ENCODE peak calls at places on chromosomes 2 and 18, in seven cellular contexts. One of them, this sample, is unnamed.

GRCh38 chr2:240997141-240997855 is 1.1 kb upstream of the SNED1 start:
- DNase-seq in activated CD8-positive, alpha-beta memory T cell treated with anti-CD3 and anti-CD28 coated beads for 1 hour: no peak
- DNase-seq in Karpas-422: no peak
- DNase-seq in H54: no peak
- DNase-seq in LHCN-M2: peak
- DNase-seq in activated CD4-positive, alpha-beta T cell treated with anti-CD3 and anti-CD28 coated beads, Interleukin-2, amount 50 U/mL, for 48 hours: no peak
- DNase-seq in choroid plexus epithelial cell: peak
- DNase-seq in this sample: peak

GRCh38 chr2:193885419-193885818 is 1690.7 kb upstream of the TMEFF2 start:
- DNase-seq in choroid plexus epithelial cell: peak
- DNase-seq in Karpas-422: no peak
- DNase-seq in H54: no peak
- DNase-seq in activated CD4-positive, alpha-beta T cell treated with anti-CD3 and anti-CD28 coated beads, Interleukin-2, amount 50 U/mL, for 48 hours: no peak
- DNase-seq in LHCN-M2: no peak
- DNase-seq in activated CD8-positive, alpha-beta memory T cell treated with anti-CD3 and anti-CD28 coated beads for 1 hour: no peak
- DNase-seq in this sample: no peak

GRCh38 chr2:109481196-109481555 is 132.6 kb downstream of the SEPTIN10 start:
- DNase-seq in LHCN-M2: peak
- DNase-seq in Karpas-422: no peak
- DNase-seq in activated CD4-positive, alpha-beta T cell treated with anti-CD3 and anti-CD28 coated beads, Interleukin-2, amount 50 U/mL, for 48 hours: no peak
- DNase-seq in choroid plexus epithelial cell: no peak
- DNase-seq in activated CD8-positive, alpha-beta memory T cell treated with anti-CD3 and anti-CD28 coated beads for 1 hour: no peak
- DNase-seq in H54: no peak
- DNase-seq in this sample: peak

GRCh38 chr2:219386532-219387280 is 1.0 kb downstream of the DNPEP start:
- DNase-seq in choroid plexus epithelial cell: peak
- DNase-seq in H54: no peak
- DNase-seq in LHCN-M2: no peak
- DNase-seq in Karpas-422: peak
- DNase-seq in activated CD8-positive, alpha-beta memory T cell treated with anti-CD3 and anti-CD28 coated beads for 1 hour: no peak
- DNase-seq in activated CD4-positive, alpha-beta T cell treated with anti-CD3 and anti-CD28 coated beads, Interleukin-2, amount 50 U/mL, for 48 hours: peak
- DNase-seq in this sample: peak

GRCh38 chr2:158491072-158491471 is 34.3 kb downstream of the PKP4 start:
- DNase-seq in choroid plexus epithelial cell: no peak
- DNase-seq in activated CD8-positive, alpha-beta memory T cell treated with anti-CD3 and anti-CD28 coated beads for 1 hour: no peak
- DNase-seq in H54: no peak
- DNase-seq in LHCN-M2: no peak
- DNase-seq in activated CD4-positive, alpha-beta T cell treated with anti-CD3 and anti-CD28 coated beads, Interleukin-2, amount 50 U/mL, for 48 hours: no peak
- DNase-seq in Karpas-422: no peak
- DNase-seq in this sample: no peak

GRCh38 chr2:34991508-34992274 is 1363.9 kb upstream of the CRIM1 start:
- DNase-seq in activated CD4-positive, alpha-beta T cell treated with anti-CD3 and anti-CD28 coated beads, Interleukin-2, amount 50 U/mL, for 48 hours: no peak
- DNase-seq in LHCN-M2: no peak
- DNase-seq in choroid plexus epithelial cell: no peak
- DNase-seq in activated CD8-positive, alpha-beta memory T cell treated with anti-CD3 and anti-CD28 coated beads for 1 hour: no peak
- DNase-seq in Karpas-422: no peak
- DNase-seq in H54: no peak
- DNase-seq in this sample: no peak

GRCh38 chr18:29883114-29883513 is 1159.4 kb downstream of the DSC3 start:
- DNase-seq in LHCN-M2: no peak
- DNase-seq in activated CD8-positive, alpha-beta memory T cell treated with anti-CD3 and anti-CD28 coated beads for 1 hour: no peak
- DNase-seq in activated CD4-positive, alpha-beta T cell treated with anti-CD3 and anti-CD28 coated beads, Interleukin-2, amount 50 U/mL, for 48 hours: no peak
- DNase-seq in Karpas-422: no peak
- DNase-seq in H54: no peak
- DNase-seq in choroid plexus epithelial cell: no peak
- DNase-seq in this sample: no peak

GRCh38 chr18:33513027-33513426 is 65.0 kb upstream of the ASXL3 start:
- DNase-seq in H54: no peak
- DNase-seq in choroid plexus epithelial cell: no peak
- DNase-seq in activated CD8-positive, alpha-beta memory T cell treated with anti-CD3 and anti-CD28 coated beads for 1 hour: no peak
- DNase-seq in activated CD4-positive, alpha-beta T cell treated with anti-CD3 and anti-CD28 coated beads, Interleukin-2, amount 50 U/mL, for 48 hours: no peak
- DNase-seq in Karpas-422: no peak
- DNase-seq in LHCN-M2: no peak
- DNase-seq in this sample: no peak

GRCh38 chr2:64742678-64743077 is 89.0 kb upstream of the SERTAD2 start:
- DNase-seq in activated CD8-positive, alpha-beta memory T cell treated with anti-CD3 and anti-CD28 coated beads for 1 hour: no peak
- DNase-seq in H54: no peak
- DNase-seq in LHCN-M2: peak
- DNase-seq in activated CD4-positive, alpha-beta T cell treated with anti-CD3 and anti-CD28 coated beads, Interleukin-2, amount 50 U/mL, for 48 hours: no peak
- DNase-seq in choroid plexus epithelial cell: no peak
- DNase-seq in Karpas-422: no peak
- DNase-seq in this sample: no peak

This sample was measured in tibial artery.